ENCODE peak calls at places on chromosomes 4 and X, in six cellular contexts. F is astrocyte, H is PC-3, Q is DND-41, K is IMR-90, M is mesenchymal stem cell. C is an unnamed sample.

GRCh38 chrX:129933700-129934099 is 27.7 kb downstream of the UTP14A start:
- DNase-seq in F (no peak), H (no peak), Q (no peak), K (no peak), M (no peak), C (no peak)

GRCh38 chr4:139921551-139922184 is 232.3 kb downstream of the MAML3 start:
- DNase-seq in F (no peak), H (peak; percentile 75), Q (no peak), K (no peak), M (no peak), C (no peak)

GRCh38 chrX:140389331-140389730 is 115.5 kb downstream of the SOX3 start:
- DNase-seq in F (no peak), H (no peak), Q (no peak), K (no peak), M (no peak), C (no peak)

GRCh38 chrX:31333181-31333831 is 261.5 kb upstream of the FTHL17 start:
- DNase-seq in F (peak; percentile 84), H (peak; percentile 11), Q (no peak), K (peak; percentile 84), M (peak; percentile 79), C (peak; percentile 66)

GRCh38 chrX:68831405-68832100 is 2.7 kb downstream of the EFNB1 start:
- DNase-seq in F (no peak), H (no peak), Q (no peak), K (peak; percentile 13), M (peak; percentile 24), C (no peak)

GRCh38 chrX:32745323-32745722 is 466.0 kb downstream of the DMD start:
- DNase-seq in F (no peak), H (no peak), Q (no peak), K (no peak), M (no peak), C (no peak)

GRCh38 chr4:57182132-57182874 is 72.1 kb upstream of the IGFBP7 start:
- DNase-seq in F (no peak), H (no peak), Q (no peak), K (no peak), M (no peak), C (no peak)

GRCh38 chr4:7018281-7018680 is 24.9 kb upstream of the TADA2B start:
- DNase-seq in F (no peak), H (no peak), Q (no peak), K (no peak), M (no peak), C (no peak)

GRCh38 chr4:20237894-20238537 is 13.7 kb upstream of the SLIT2 start:
- DNase-seq in F (no peak), H (no peak), Q (no peak), K (no peak), M (no peak), C (peak; percentile 5)

GRCh38 chrX:48958635-48959094 is 1.3 kb upstream of the OTUD5 start:
- DNase-seq in F (peak; percentile 42), H (peak; percentile 53), Q (no peak), K (peak; percentile 66), M (peak; percentile 79), C (peak; percentile 46)

GRCh38 chrX:9651737-9652136 is 113.9 kb downstream of the GPR143 start:
- DNase-seq in F (no peak), H (no peak), Q (no peak), K (no peak), M (no peak), C (no peak)

GRCh38 chr4:20126906-20127305 is 124.8 kb upstream of the SLIT2 start:
- DNase-seq in F (peak; percentile 28), H (peak; percentile 80), Q (no peak), K (peak; percentile 93), M (no peak), C (peak; percentile 11)

GRCh38 chr4:176242764-176243347 is 26.2 kb downstream of the ASB5 start:
- DNase-seq in F (no peak), H (no peak), Q (no peak), K (no peak), M (no peak), C (no peak)

GRCh38 chr4:80184053-80184790 is 13.1 kb upstream of the PRDM8 start:
- DNase-seq in F (peak; percentile 57), H (peak; percentile 85), Q (peak; percentile 88), K (peak; percentile 82), M (peak; percentile 84), C (peak; percentile 76)

GRCh38 chr4:25489221-25489797 is 112.2 kb downstream of the ANAPC4 start:
- DNase-seq in F (no peak), H (no peak), Q (no peak), K (no peak), M (no peak), C (no peak)

GRCh38 chr4:3030551-3031356 is 43.6 kb downstream of the HTT-AS start:
- DNase-seq in F (no peak), H (no peak), Q (no peak), K (no peak), M (no peak), C (no peak)

GRCh38 chr4:142583708-142584107 is 262.4 kb downstream of the INPP4B start:
- DNase-seq in F (no peak), H (no peak), Q (no peak), K (no peak), M (no peak), C (no peak)

GRCh38 chr4:77697860-77698599 is 92.4 kb downstream of the CXCL13 start:
- DNase-seq in F (peak; percentile 55), H (peak; percentile 72), Q (no peak), K (peak; percentile 67), M (peak; percentile 79), C (peak; percentile 64)

GRCh38 chrX:13053171-13053570 is 8.8 kb upstream of the FAM9C start:
- DNase-seq in F (no peak), H (no peak), Q (no peak), K (no peak), M (no peak), C (no peak)

GRCh38 chrX:20059467-20060128 is 57.1 kb downstream of the MAP7D2 start:
- DNase-seq in F (no peak), H (peak; percentile 30), Q (no peak), K (no peak), M (no peak), C (no peak)

GRCh38 chr4:139732991-139733555 is 67.5 kb downstream of the MGST2 start:
- DNase-seq in F (no peak), H (no peak), Q (no peak), K (no peak), M (peak; percentile 19), C (no peak)

GRCh38 chr4:73726000-73726399 is 14.4 kb upstream of the CXCL8 start:
- DNase-seq in F (peak; percentile 93), H (peak; percentile 99), Q (no peak), K (peak; percentile 93), M (peak; percentile 93), C (peak; percentile 93)

DNA sequence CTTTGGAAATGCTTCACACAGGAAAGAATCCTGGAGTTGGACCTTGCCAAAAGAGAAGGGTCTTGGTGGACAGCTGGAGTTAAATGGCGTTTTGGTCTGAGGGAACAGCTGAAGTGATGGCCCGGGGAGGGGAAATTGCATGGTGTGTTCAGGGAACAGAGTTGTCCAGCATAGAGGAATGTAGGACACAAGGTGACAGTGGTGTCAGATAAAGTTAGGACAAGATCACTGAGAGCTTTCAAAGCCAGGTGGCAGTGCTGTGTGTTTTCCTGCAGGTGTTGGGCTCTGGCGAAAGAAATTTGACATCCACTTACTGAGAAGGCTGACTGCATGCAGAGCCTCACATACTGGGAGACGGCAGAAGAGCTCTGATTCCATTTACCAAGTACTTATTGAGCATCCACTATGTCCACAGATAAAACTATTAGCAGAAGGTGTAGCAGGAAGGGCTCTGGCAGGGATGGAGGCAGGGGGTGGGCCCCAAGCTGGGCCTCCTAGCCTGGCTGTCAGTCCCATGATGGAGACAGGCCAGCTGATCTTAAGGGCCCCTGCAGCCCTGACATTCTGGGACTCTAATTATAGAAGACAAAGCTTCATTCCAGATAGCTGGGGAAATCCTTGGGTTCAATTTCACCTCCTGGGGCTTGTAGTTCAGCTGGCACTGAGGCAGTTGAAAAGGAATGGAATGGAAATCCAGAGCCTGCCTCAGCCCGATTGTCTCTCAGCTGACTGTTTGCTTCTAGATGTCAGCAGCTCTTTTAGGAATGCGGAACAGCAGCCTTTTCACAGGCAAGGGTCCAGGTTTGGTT is 150.2 kb upstream of the MAMLD1 start:
- DNase-seq in F (no peak), H (no peak), Q (no peak), K (peak; percentile 52), M (no peak), C (no peak)
- H2AFZ ChIP-seq in F (no peak overlapping the region), H (no peak overlapping the region), Q (no peak overlapping the region), K (peak overlapping the region; percentile 53), M (no peak overlapping the region), C (no peak overlapping the region)

GRCh38 chrX:1741828-1742394 is 127.1 kb downstream of the ASMT start:
- DNase-seq in F (no peak), H (no peak), Q (no peak), K (no peak), M (no peak), C (no peak)
- H2AFZ ChIP-seq in F (no peak overlapping the region), H (no peak overlapping the region), Q (no peak overlapping the region), K (no peak overlapping the region), M (no peak overlapping the region), C (no peak overlapping the region)

GRCh38 chrX:105567046-105567445 is 255.3 kb upstream of the NRK start:
- DNase-seq in F (no peak), H (no peak), Q (no peak), K (no peak), M (no peak), C (no peak)

DNA sequence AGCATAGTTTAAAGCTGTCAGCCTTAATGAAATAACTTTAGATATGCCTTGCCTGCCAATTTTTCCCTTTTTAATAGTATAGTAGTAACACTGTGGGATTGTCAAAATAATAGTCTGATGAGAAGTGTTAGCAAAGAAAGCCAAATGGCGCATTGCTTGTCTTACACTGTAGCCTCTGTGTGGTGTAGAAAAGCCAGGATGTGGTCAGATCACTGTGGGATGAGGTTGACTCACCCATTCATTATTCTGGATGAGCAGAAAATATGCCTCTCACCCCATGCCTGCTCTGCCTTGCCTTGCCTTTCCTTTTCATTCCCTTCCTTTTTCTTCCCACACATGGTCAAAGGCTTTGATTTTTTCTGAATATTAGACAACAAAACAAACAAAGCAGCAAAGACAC is 257.8 kb upstream of the NRK start:
- DNase-seq in F (peak; percentile 89), H (peak; percentile 84), Q (no peak), K (peak; percentile 20), M (peak; percentile 78), C (peak; percentile 87)
- H2AFZ ChIP-seq in F (peak overlapping the region; percentile 73), H (no peak overlapping the region), Q (no peak overlapping the region), K (no peak overlapping the region), M (no peak overlapping the region), C (peak overlapping the region; percentile 66)

GRCh38 chr4:184537269-184538022 is 63.1 kb upstream of the IRF2 start:
- DNase-seq in F (peak; percentile 88), H (peak; percentile 88), Q (peak; percentile 94), K (peak; percentile 93), M (peak; percentile 96), C (peak; percentile 95)

GRCh38 chr4:184536070-184536880 is 61.9 kb upstream of the IRF2 start:
- DNase-seq in F (no peak), H (peak; percentile 4), Q (no peak), K (no peak), M (peak; percentile 7), C (peak; percentile 19)

GRCh38 chr4:184540307-184540706 is 66.0 kb upstream of the IRF2 start:
- DNase-seq in F (no peak), H (no peak), Q (no peak), K (no peak), M (no peak), C (no peak)

GRCh38 chr4:184536881-184537248 is 62.5 kb upstream of the IRF2 start:
- DNase-seq in F (no peak), H (peak; percentile 2), Q (no peak), K (no peak), M (no peak), C (no peak)

GRCh38 chr4:184538023-184538599 is 63.8 kb upstream of the IRF2 start:
- DNase-seq in F (peak; percentile 76), H (peak; percentile 80), Q (peak; percentile 53), K (peak; percentile 90), M (peak; percentile 92), C (peak; percentile 82)
- H2AFZ ChIP-seq in F (peak overlapping the region; percentile 70), H (peak overlapping the region; percentile 98), Q (peak overlapping the region; percentile 92), K (peak overlapping the region; percentile 97), M (no peak overlapping the region), C (peak overlapping the region; percentile 81)